ENCODE peak calls at places on chromosomes 7 and 10, in nine cellular contexts. P is stimulated activated CD8-positive, alpha-beta memory T cell treated with anti-CD3 and anti-CD28 coated beads, Interleukin-7, amount 100 ng/mL, for 48 hours; U is PC-3; C is AG20443; F is nephron progenitor cell; B is caudate nucleus; A is left ventricle myocardium inferior; L is COR-L47; M is cardiac fibroblast. O is an unnamed sample.
A peak's percentile ranks its signal among the peaks of the same experiment; 100 is the strongest.

GRCh38 chr10:114328876-114329275 is 75.4 kb downstream of the AFAP1L2 start:
- DNase-seq in P (no peak), U (no peak), C (no peak), F (no peak), B (no peak), A (peak; percentile 71), L (no peak), M (peak; percentile 41), O (no peak)

GRCh38 chr10:89615824-89616223 is 29.2 kb downstream of the PANK1 start:
- DNase-seq in P (no peak), U (peak; percentile 1), C (peak; percentile 26), F (no peak), B (no peak), A (no peak), L (no peak), M (peak; percentile 12), O (no peak)

GRCh38 chr10:209357-209756 is 74.1 kb downstream of the ZMYND11 start:
- DNase-seq in P (no peak), U (peak; percentile 21), C (no peak), F (no peak), B (no peak), A (no peak), L (no peak), M (peak; percentile 18), O (peak; percentile 15)

GRCh38 chr7:116122972-116123595 is 87.3 kb upstream of the TES start:
- DNase-seq in P (no peak), U (peak; percentile 55), C (peak; percentile 53), F (peak; percentile 6), B (no peak), A (no peak), L (peak; percentile 23), M (peak; percentile 72), O (peak; percentile 46)

GRCh38 chr10:125333769-125334168 is 173.4 kb upstream of the CTBP2 start:
- DNase-seq in P (no peak), U (no peak), C (no peak), F (no peak), B (no peak), A (no peak), L (no peak), M (no peak), O (no peak)

GRCh38 chr10:79196470-79197461 is 128.0 kb downstream of the ZMIZ1 start:
- DNase-seq in P (peak; percentile 47), U (peak; percentile 100), C (peak; percentile 84), F (peak; percentile 89), B (peak; percentile 32), A (peak; percentile 79), L (peak; percentile 20), M (peak; percentile 68), O (peak; percentile 32)

GRCh38 chr10:78361031-78361430 is 327.4 kb downstream of the RPS24 start:
- DNase-seq in P (no peak), U (peak; percentile 55), C (no peak), F (no peak), B (no peak), A (no peak), L (no peak), M (no peak), O (no peak)

GRCh38 chr7:74355091-74355490 is 65.9 kb downstream of the CLIP2 start:
- DNase-seq in P (no peak), U (peak; percentile 88), C (peak; percentile 64), F (no peak), B (no peak), A (no peak), L (no peak), M (peak; percentile 85), O (peak; percentile 76)

GRCh38 chr7:108875139-108875538 is 305.5 kb downstream of the DNAJB9 start:
- DNase-seq in P (no peak), U (peak; percentile 41), C (no peak), F (peak; percentile 8), B (no peak), A (no peak), L (no peak), M (peak; percentile 46), O (no peak)

GRCh38 chr10:125700355-125700911 is 17.5 kb upstream of the TEX36 start:
- DNase-seq in P (no peak), U (peak; percentile 37), C (peak; percentile 26), F (no peak), B (no peak), A (no peak), L (no peak), M (peak; percentile 53), O (peak; percentile 20)

GRCh38 chr7:54992876-54993490 is 25.8 kb upstream of the EGFR start:
- DNase-seq in P (no peak), U (no peak), C (no peak), F (no peak), B (no peak), A (no peak), L (no peak), M (peak; percentile 26), O (no peak)

GRCh38 chr7:64879800-64880199 is 23.3 kb upstream of the ZNF273 start:
- DNase-seq in P (no peak), U (no peak), C (no peak), F (no peak), B (no peak), A (no peak), L (no peak), M (no peak), O (no peak)

GRCh38 chr10:86522385-86522855 is 828 bp upstream of the WAPL start:
- DNase-seq in P (no peak), U (no peak), C (no peak), F (no peak), B (no peak), A (no peak), L (no peak), M (no peak), O (peak; percentile 17)

GRCh38 chr10:79397051-79397450 is 48.4 kb downstream of the ZCCHC24 start:
- DNase-seq in P (no peak), U (no peak), C (no peak), F (no peak), B (no peak), A (no peak), L (no peak), M (no peak), O (no peak)

GRCh38 chr7:142813262-142813661 is 41.6 kb upstream of the EPHB6 start:
- DNase-seq in P (no peak), U (peak; percentile 97), C (peak; percentile 43), F (no peak), B (no peak), A (no peak), L (peak; percentile 44), M (peak; percentile 53), O (peak; percentile 90)

GRCh38 chr7:47578581-47579270 is 3.2 kb downstream of the TNS3 start:
- DNase-seq in P (no peak), U (peak; percentile 97), C (peak; percentile 61), F (no peak), B (no peak), A (no peak), L (no peak), M (no peak), O (peak; percentile 36)

GRCh38 chr7:73850781-73851207 is 8.5 kb upstream of the METTL27 start:
- DNase-seq in P (no peak), U (peak; percentile 93), C (peak; percentile 88), F (no peak), B (no peak), A (no peak), L (no peak), M (peak; percentile 97), O (peak; percentile 98)

GRCh38 chr10:129097776-129098175 is 369.3 kb upstream of the MGMT start:
- DNase-seq in P (no peak), U (no peak), C (no peak), F (no peak), B (no peak), A (no peak), L (no peak), M (peak; percentile 42), O (no peak)

GRCh38 chr10:72688208-72688651 is 3.7 kb upstream of the MCU start:
- DNase-seq in P (no peak), U (peak; percentile 88), C (peak; percentile 78), F (no peak), B (no peak), A (no peak), L (no peak), M (peak; percentile 77), O (peak; percentile 95)